ENCODE peak calls at places on chromosome 5, in four cellular contexts. D, G, X and J are unnamed samples.

GRCh38 chr5:134436523-134437339 is 25.1 kb upstream of the CDKN2AIPNL start:
- DNase-seq in D (no peak), G (no peak), X (peak), J (peak)

GRCh38 chr5:139690385-139691274 is 42.5 kb downstream of the CXXC5 start:
- DNase-seq in D (peak), G (peak), X (no peak), J (no peak)

GRCh38 chr5:95583992-95584391 is 29.1 kb downstream of the ARSK start:
- DNase-seq in D (no peak), G (no peak), X (no peak), J (no peak)

GRCh38 chr5:133232011-133232410 is 180.2 kb downstream of the HSPA4 start:
- DNase-seq in D (no peak), G (no peak), X (no peak), J (no peak)

GRCh38 chr5:77444356-77444755 is 47.8 kb downstream of the WDR41 start:
- DNase-seq in D (no peak), G (no peak), X (no peak), J (no peak)

GRCh38 chr5:72251386-72251785 is 68.7 kb downstream of the MRPS27 start:
- DNase-seq in D (no peak), G (no peak), X (no peak), J (no peak)

GRCh38 chr5:57422993-57423392 is 59.6 kb downstream of the ACTBL2 start:
- DNase-seq in D (no peak), G (no peak), X (no peak), J (no peak)

GRCh38 chr5:82307431-82307830 is 29.3 kb upstream of the RPS23 start:
- DNase-seq in D (no peak), G (no peak), X (no peak), J (no peak)

GRCh38 chr5:139481122-139481533 is 1.4 kb downstream of the STING1 start:
- DNase-seq in D (no peak), G (no peak), X (no peak), J (no peak)

GRCh38 chr5:168951341-168951740 is 349.6 kb downstream of the SLIT3 start:
- DNase-seq in D (no peak), G (no peak), X (no peak), J (no peak)

GRCh38 chr5:39164529-39165402 is 54.6 kb downstream of the FYB1 start:
- DNase-seq in D (no peak), G (no peak), X (no peak), J (no peak)

GRCh38 chr5:76513486-76513885 is 109.7 kb downstream of the F2RL2 start:
- DNase-seq in D (no peak), G (no peak), X (no peak), J (no peak)

GRCh38 chr5:85278193-85278592 is 893.5 kb upstream of the EDIL3 start:
- DNase-seq in D (no peak), G (peak), X (no peak), J (no peak)

GRCh38 chr5:132591140-132591539 is 34.4 kb downstream of the RAD50 start:
- DNase-seq in D (no peak), G (no peak), X (no peak), J (no peak)

GRCh38 chr5:132190161-132190817 is 37.4 kb downstream of the P4HA2 start:
- DNase-seq in D (no peak), G (peak), X (no peak), J (peak)

GRCh38 chr5:61735531-61735930 is 403.5 kb downstream of the ZSWIM6 start:
- DNase-seq in D (no peak), G (no peak), X (no peak), J (no peak)

GRCh38 chr5:119355636-119356383 is at the start of gene TNFAIP8:
- DNase-seq in D (peak), G (peak), X (peak), J (peak)

GRCh38 chr5:37580106-37580505 is 201.0 kb downstream of the WDR70 start:
- DNase-seq in D (no peak), G (no peak), X (no peak), J (no peak)

GRCh38 chr5:37576496-37576895 is 197.4 kb downstream of the WDR70 start:
- DNase-seq in D (no peak), G (no peak), X (no peak), J (no peak)

GRCh38 chr5:37578176-37578575 is 199.1 kb downstream of the WDR70 start:
- DNase-seq in D (no peak), G (no peak), X (no peak), J (no peak)

GRCh38 chr5:37582202-37582601 is 203.1 kb downstream of the WDR70 start:
- DNase-seq in D (no peak), G (no peak), X (no peak), J (no peak)
- H3K27ac ChIP-seq in D (no peak), G (no peak), X (no peak), J (no peak)

GRCh38 chr5:963673-964531 is 44.7 kb upstream of the NKD2 start:
- DNase-seq in D (no peak), G (no peak), X (no peak), J (no peak)
- TF ChIP-seq POLR2AphosphoS5 in D (no peak), G (no peak), X (no peak), J (no peak)

DNA sequence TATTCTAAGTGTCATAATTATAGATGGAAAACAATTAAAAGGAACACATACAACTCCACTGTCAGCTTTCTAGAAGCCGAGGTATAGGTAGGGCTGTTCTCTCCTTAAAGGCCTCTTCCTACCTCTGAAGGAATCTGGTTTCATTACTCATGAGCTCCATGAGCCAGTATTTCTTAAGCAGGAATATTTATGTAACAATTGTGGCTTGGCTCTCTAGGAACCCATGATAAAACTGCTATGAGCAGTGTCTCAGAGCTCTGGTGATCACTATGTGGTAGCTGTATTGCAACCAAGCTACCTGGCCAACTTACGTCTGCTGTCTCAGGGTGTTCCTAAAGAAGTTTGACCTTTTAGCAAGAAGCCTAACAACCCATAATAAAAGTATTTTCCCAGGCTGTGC is 157.7 kb downstream of the CEP120 start:
- DNase-seq in D (no peak), G (no peak), X (no peak), J (no peak)
- H3K27ac ChIP-seq in D (no peak), G (no peak), X (no peak), J (no peak)

DNA sequence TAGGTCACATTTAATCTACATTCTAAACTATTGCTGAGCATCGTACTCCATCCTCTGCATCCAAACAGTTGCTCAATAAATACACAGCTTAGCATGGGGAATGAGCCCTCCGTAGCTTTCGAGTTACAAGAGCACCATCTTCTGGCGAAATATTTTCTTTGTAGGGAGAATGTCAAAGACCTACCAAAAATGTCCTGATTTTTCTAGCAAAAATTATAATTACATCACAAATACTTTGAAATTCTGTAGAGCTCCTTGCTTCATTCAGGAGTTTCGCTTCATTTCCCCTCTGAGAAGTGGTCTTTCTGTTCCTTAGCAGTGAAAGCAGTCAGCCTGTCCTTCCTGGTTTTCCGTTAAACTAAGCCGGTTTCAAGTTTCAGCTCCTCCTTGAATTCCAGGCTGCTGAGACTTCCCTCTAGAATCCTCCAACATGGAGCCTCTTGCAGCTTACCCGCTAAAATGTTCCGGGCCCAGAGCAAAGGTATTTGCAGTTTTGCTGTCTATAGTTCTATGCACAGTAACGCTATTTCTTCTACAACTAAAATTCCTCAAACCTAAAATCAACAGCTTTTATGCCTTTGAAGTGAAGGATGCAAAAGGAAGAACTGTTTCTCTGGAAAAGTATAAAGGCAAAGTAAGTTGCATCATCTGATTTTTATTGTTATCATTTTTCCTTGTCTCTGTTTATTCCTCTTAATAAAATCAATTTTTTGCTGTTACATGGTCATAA is at the start of gene GPX8:
- DNase-seq in D (no peak), G (peak), X (no peak), J (no peak)
- TF ChIP-seq POLR2AphosphoS5 in D (peak), G (peak), X (no peak), J (no peak)

GRCh38 chr5:158843305-158843704 is 256.4 kb downstream of the EBF1 start:
- DNase-seq in D (no peak), G (peak), X (no peak), J (no peak)
- H3K27ac ChIP-seq in D (no peak), G (no peak), X (no peak), J (no peak)

GRCh38 chr5:120388016-120388781 is 75.9 kb upstream of the PRR16 start:
- DNase-seq in D (no peak), G (no peak), X (no peak), J (peak)
- TF ChIP-seq POLR2AphosphoS5 in D (no peak), G (no peak), X (no peak), J (no peak)

DNA sequence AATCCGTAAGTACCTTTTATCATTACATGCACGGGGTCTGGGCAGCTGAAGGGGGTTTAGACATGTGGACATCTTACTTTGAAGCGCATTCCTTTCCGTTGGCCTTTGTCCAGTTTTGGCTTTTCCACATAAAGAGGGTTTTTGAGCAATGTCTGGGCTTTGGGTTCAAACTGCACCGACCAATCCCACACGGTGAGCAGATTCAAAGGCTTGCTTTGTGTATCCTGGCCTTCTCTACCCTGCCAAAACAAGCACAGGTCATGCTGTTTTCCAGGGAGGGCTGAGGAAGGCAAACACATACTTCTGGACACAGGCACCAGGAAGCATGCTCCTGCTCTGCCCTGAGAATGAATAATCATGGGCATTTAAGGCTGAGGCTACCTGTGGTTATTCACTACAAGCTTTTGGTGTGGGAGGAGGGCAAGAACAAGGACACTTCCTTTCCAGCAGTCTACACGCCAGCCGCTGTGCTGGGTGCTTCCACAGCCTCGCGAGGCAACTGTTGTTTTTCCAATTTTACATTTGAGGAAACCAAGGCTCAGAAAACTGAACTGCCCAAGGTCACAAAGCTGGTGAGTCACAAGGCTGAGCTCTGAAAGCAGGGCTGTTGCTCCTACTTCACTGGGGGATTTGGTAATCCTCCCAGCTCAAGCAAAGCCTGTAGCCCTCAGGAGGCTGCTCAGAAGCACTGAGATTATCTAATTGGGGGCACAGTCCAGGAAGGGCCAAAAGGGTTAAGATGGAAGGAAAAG is 59.8 kb upstream of the GOLPH3 start:
- DNase-seq in D (no peak), G (no peak), X (no peak), J (peak)
- H3K27ac ChIP-seq in D (no peak), G (no peak), X (peak), J (peak)

DNA sequence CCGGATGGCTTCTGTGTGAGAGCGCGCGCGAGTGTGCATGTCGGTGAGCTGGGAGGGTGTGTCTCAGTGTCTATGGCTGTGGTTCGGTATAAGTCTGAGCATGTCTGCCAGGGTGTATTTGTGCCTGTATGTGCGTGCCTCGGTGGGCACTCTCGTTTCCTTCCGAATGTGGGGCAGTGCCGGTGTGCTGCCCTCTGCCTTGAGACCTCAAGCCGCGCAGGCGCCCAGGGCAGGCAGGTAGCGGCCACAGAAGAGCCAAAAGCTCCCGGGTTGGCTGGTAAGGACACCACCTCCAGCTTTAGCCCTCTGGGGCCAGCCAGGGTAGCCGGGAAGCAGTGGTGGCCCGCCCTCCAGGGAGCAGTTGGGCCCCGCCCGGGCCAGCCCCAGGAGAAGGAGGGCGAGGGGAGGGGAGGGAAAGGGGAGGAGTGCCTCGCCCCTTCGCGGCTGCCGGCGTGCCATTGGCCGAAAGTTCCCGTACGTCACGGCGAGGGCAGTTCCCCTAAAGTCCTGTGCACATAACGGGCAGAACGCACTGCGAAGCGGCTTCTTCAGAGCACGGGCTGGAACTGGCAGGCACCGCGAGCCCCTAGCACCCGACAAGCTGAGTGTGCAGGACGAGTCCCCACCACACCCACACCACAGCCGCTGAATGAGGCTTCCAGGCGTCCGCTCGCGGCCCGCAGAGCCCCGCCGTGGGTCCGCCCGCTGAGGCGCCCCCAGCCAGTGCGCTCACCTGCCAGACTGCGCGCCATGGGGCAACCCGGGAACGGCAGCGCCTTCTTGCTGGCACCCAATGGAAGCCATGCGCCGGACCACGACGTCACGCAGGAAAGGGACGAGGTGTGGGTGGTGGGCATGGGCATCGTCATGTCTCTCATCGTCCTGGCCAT is at the start of gene ADRB2:
- DNase-seq in D (peak), G (peak), X (peak), J (peak)
- TF ChIP-seq POLR2AphosphoS5 in D (peak), G (peak), X (peak), J (peak)